ENCODE peak calls at places on chromosomes 4 and X, in four cellular contexts. S is A549, B is H1, T is SK-N-SH. Q is an unnamed sample.

GRCh38 chrX:47621851-47622250 is 2.2 kb upstream of the SYN1 start:
- DNase-seq in T (no peak), S (no peak), B (no peak), Q (no peak)

GRCh38 chrX:129754266-129755024 is 15.7 kb downstream of the XPNPEP2 start:
- DNase-seq in B (no peak), S (no peak), T (no peak), Q (peak)

GRCh38 chr4:144611850-144612249 is 34.1 kb upstream of the HHIP start:
- DNase-seq in T (peak), B (peak), S (peak), Q (peak)

GRCh38 chrX:109403927-109404326 is 78.0 kb downstream of the GUCY2F start:
- DNase-seq in T (no peak), S (no peak), B (no peak), Q (no peak)

GRCh38 chr4:123749408-123749807 is 352.8 kb downstream of the SPRY1 start:
- DNase-seq in S (no peak), B (no peak), T (no peak), Q (no peak)

GRCh38 chrX:110755061-110755460 is 40.6 kb downstream of the CHRDL1 start:
- DNase-seq in B (no peak), S (no peak), T (no peak), Q (no peak)

GRCh38 chr4:165325732-165326512 is 1.5 kb upstream of the MSMO1 start:
- DNase-seq in S (no peak), T (no peak), B (no peak), Q (peak)

GRCh38 chr4:177339794-177340374 is 30.2 kb downstream of the NEIL3 start:
- DNase-seq in B (no peak), S (peak), T (peak), Q (peak)

GRCh38 chr4:13162886-13163285 is 321.3 kb downstream of the RAB28 start:
- DNase-seq in B (no peak), T (no peak), S (no peak), Q (no peak)

GRCh38 chrX:77628294-77629025 is 157.6 kb downstream of the ATRX start:
- DNase-seq in B (no peak), T (no peak), S (no peak), Q (no peak)

GRCh38 chr4:185222598-185222997 is 13.2 kb downstream of the SNX25 start:
- DNase-seq in B (no peak), T (no peak), S (no peak), Q (no peak)

GRCh38 chrX:53223955-53224859 is 800 bp downstream of the KDM5C start:
- DNase-seq in T (peak), B (no peak), S (peak), Q (peak)

DNA sequence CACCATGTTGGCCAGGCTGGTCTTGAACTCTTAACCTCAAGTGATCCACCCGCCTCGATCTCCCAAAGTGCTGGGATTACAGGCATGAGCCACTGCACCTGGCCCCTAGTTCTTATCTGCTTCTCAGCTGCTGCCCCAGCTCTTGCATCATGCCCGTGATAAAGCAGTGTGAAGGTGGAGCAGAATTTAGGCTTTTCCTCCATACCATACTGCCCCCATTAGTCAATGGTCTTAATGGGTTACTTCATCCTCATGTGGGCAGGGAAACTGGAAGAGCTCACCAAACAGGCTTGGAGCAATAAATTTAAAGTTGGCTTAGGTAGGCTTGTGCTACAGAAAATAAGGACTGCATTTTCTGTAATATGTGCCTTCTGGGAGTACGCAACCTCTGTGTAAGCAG is 636.9 kb upstream of the BOD1L1 start:
- DNase-seq in B (no peak), S (no peak), T (no peak), Q (no peak)
- TF ChIP-seq CTCF in B (peak), S (no peak), T (no peak), Q (no peak)

DNA sequence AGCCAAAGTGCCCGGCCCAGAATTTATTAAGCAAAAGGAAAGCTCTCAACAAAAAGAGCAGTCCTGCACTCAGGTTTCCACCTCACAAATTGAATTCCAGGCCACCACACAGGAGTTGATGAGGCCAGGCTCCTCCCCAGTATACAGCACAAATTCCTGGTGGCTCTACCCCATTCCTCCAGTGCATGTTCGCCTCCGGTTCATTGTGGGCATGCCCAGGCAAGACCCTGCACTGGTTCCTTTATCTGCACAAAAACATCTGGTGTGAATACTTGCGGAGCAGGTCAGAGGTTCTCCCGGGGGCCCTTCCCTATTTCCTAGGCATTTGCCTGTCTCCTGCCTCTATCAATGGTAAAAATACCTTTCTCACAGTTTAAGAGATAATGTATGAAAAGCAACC is 195.2 kb upstream of the ANXA10 start:
- DNase-seq in S (no peak), B (peak), T (peak), Q (no peak)
- TF ChIP-seq MAX in S (no peak), B (peak), T (no peak), Q (no peak)

GRCh38 chrX:40411350-40412111 is 169.2 kb upstream of the ATP6AP2 start:
- DNase-seq in S (no peak), B (no peak), T (no peak), Q (peak)
- TF ChIP-seq CTCF in S (no peak), B (peak), T (peak), Q (peak)

GRCh38 chr4:1961038-1961437 is 47.7 kb downstream of the NELFA start:
- DNase-seq in S (no peak), B (no peak), T (no peak), Q (no peak)
- TF ChIP-seq MAX in S (no peak), B (no peak), T (no peak), Q (no peak)

DNA sequence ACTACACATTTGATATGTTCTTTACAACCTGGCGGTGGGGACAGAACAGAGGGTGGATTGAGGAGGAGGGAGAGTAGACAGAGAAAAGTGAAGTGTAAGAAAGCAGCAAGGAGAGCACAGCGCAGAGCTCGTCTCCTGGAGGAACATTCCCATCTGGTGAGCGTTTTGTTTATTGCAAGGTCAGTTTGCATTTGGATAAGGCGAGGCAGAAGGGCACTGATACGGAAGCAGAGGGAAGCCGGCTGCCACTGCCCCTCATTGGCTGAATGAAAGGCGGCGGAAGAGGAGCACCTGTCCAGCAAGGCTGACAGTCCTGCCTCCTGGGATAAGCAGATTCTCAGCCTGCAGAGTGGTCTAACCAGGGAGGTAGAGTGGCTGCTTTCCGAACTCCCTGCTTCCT is 83.2 kb downstream of the GPR143 start:
- DNase-seq in B (no peak), S (no peak), T (no peak), Q (no peak)
- TF ChIP-seq CTCF in B (peak), S (no peak), T (peak), Q (no peak)